ENCODE peak calls at places on chromosomes 11 and 22, in five cellular contexts. D is Panc1, O is testis, W is MM.1S, M is hepatocyte. C is an unnamed sample.

GRCh38 chr11:133819114-133819513 is 26.2 kb downstream of the SPATA19 start:
- DNase-seq in D (no peak), O (no peak), W (no peak), M (no peak), C (no peak)

GRCh38 chr11:95296621-95297025 is 65.6 kb upstream of the SESN3 start:
- DNase-seq in D (no peak), O (no peak), W (no peak), M (no peak), C (no peak)

GRCh38 chr11:4065086-4065485 is 29.5 kb upstream of the RRM1 start:
- DNase-seq in D (no peak), O (no peak), W (no peak), M (no peak), C (no peak)

GRCh38 chr22:37033605-37034430 is 14.3 kb downstream of the MPST start:
- DNase-seq in D (no peak), O (no peak), W (no peak), M (peak; percentile 38), C (peak; percentile 63)

GRCh38 chr11:105372214-105372613 is 232.6 kb upstream of the CARD18 start:
- DNase-seq in D (no peak), O (no peak), W (no peak), M (no peak), C (no peak)

GRCh38 chr11:130488187-130489026 is 40.0 kb downstream of the ADAMTS15 start:
- DNase-seq in D (no peak), O (no peak), W (no peak), M (no peak), C (peak; percentile 48)

GRCh38 chr11:78031629-78032028 is 8.6 kb upstream of the KCTD14 start:
- DNase-seq in D (no peak), O (no peak), W (no peak), M (no peak), C (no peak)

GRCh38 chr22:20980938-20981722 is 967 bp upstream of the LZTR1 start:
- DNase-seq in D (no peak), O (no peak), W (no peak), M (no peak), C (no peak)

GRCh38 chr11:20364412-20364792 is 888 bp downstream of the HTATIP2 start:
- DNase-seq in D (no peak), O (no peak), W (no peak), M (no peak), C (no peak)

GRCh38 chr11:82682003-82682751 is 51.5 kb downstream of the FAM181B start:
- DNase-seq in D (peak; percentile 25), O (no peak), W (peak; percentile 77), M (peak; percentile 77), C (peak; percentile 20)

GRCh38 chr11:123173856-123174186 is 21.2 kb downstream of the CLMP start:
- DNase-seq in D (no peak), O (no peak), W (no peak), M (no peak), C (no peak)

GRCh38 chr22:36510966-36511881 is 4.4 kb upstream of the FOXRED2 start:
- DNase-seq in D (no peak), O (peak; percentile 60), W (no peak), M (peak; percentile 74), C (peak; percentile 48)

GRCh38 chr11:133948711-133949110 is 8.1 kb downstream of the IGSF9B start:
- DNase-seq in D (no peak), O (no peak), W (no peak), M (no peak), C (no peak)

GRCh38 chr22:44625981-44626687 is 75.9 kb upstream of the PRR5 start:
- DNase-seq in D (peak; percentile 33), O (peak; percentile 83), W (peak; percentile 60), M (peak; percentile 81), C (peak; percentile 71)

GRCh38 chr22:42842658-42843370 is 14.3 kb downstream of the ARFGAP3 start:
- DNase-seq in D (no peak), O (no peak), W (no peak), M (no peak), C (no peak)
- H3K9me3 ChIP-seq in D (no peaks in the 10 kb centered on the region), O (no peaks in the 10 kb centered on the region), W (no peaks in the 10 kb centered on the region), M (no peaks in the 10 kb centered on the region), C (no peaks in the 10 kb centered on the region)

GRCh38 chr11:72604256-72604655 is 70.0 kb downstream of the PDE2A start:
- DNase-seq in D (no peak), O (no peak), W (no peak), M (no peak), C (no peak)
- H3K4me1 ChIP-seq in D (no peaks in the 10 kb centered on the region), O (peaks cover 21% of the 10 kb centered on the region), W (no peaks in the 10 kb centered on the region), M (no peaks in the 10 kb centered on the region), C (no peaks in the 10 kb centered on the region)

GRCh38 chr22:19136915-19137314 is 5.8 kb downstream of the TSSK2 start:
- DNase-seq in D (no peak), O (no peak), W (no peak), M (no peak), C (no peak)
- H3K9me3 ChIP-seq in D (no peaks in the 10 kb centered on the region), O (no peaks in the 10 kb centered on the region), W (no peaks in the 10 kb centered on the region), M (no peaks in the 10 kb centered on the region), C (no peaks in the 10 kb centered on the region)

GRCh38 chr22:45689195-45689594 is 17.6 kb downstream of the ATXN10 start:
- DNase-seq in D (no peak), O (no peak), W (no peak), M (no peak), C (no peak)
- H3K4me1 ChIP-seq in D (peaks cover 74% of the 10 kb centered on the region), O (peaks cover 39% of the 10 kb centered on the region), W (no peaks in the 10 kb centered on the region), M (peaks cover 34% of the 10 kb centered on the region), C (peaks cover 4% of the 10 kb centered on the region)

GRCh38 chr11:35897019-35897418 is 46.8 kb upstream of the LDLRAD3 start:
- DNase-seq in D (no peak), O (no peak), W (no peak), M (no peak), C (no peak)
- H3K9me3 ChIP-seq in D (peaks cover 3% of the 10 kb centered on the region), O (no peaks in the 10 kb centered on the region), W (no peaks in the 10 kb centered on the region), M (no peaks in the 10 kb centered on the region), C (no peaks in the 10 kb centered on the region)

DNA sequence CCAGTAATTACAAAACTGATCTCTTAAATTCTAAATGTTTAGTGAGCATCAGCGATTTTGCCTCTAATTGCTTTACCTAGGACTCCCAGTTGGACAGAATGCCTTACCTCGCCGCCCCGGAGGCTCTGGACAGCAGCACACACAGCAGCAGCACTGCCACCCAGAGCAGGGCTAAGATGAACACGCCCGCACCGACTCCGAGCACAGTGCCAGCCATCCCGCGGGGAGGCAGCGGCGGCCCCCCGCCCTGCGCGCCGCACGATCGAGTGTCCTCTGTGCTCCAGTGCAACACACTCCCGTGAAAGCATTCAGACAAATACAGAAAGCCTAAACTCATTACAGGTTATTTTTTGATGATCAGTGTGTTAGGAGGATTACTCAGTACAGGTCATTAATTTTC is 9.4 kb downstream of the TMEM218 start:
- DNase-seq in D (no peak), O (no peak), W (no peak), M (no peak), C (no peak)
- H3K4me1 ChIP-seq in D (no peaks in the 10 kb centered on the region), O (no peaks in the 10 kb centered on the region), W (peaks cover 20% of the 10 kb centered on the region), M (no peaks in the 10 kb centered on the region), C (no peaks in the 10 kb centered on the region)

GRCh38 chr22:48548391-48548790 is 1279.3 kb downstream of the BRD1 start:
- DNase-seq in D (no peak), O (no peak), W (no peak), M (no peak), C (no peak)
- H3K9me3 ChIP-seq in D (no peaks in the 10 kb centered on the region), O (no peaks in the 10 kb centered on the region), W (no peaks in the 10 kb centered on the region), M (no peaks in the 10 kb centered on the region), C (no peaks in the 10 kb centered on the region)

DNA sequence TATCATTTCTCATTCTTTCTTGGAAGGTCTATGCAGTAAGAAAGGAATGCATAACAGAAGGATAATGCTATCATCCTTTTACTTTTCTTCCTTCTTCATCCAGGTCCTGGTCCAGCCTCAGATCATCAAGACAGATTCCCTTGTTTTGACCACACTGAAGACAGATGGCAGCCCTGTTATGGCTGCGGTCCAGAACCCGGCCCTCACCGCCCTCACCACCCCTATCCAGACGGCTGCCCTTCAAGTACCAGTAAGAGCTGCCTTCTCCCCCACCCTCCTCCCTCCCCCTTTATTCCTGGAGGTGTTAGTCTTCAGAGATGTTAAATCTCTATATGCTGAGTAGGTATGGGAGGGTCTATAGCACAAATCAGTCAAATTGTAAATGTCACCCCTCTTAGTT is 37.9 kb downstream of the SREBF2 start:
- DNase-seq in D (no peak), O (no peak), W (no peak), M (no peak), C (no peak)
- H3K4me1 ChIP-seq in D (no peaks in the 10 kb centered on the region), O (no peaks in the 10 kb centered on the region), W (no peaks in the 10 kb centered on the region), M (no peaks in the 10 kb centered on the region), C (no peaks in the 10 kb centered on the region)

GRCh38 chr22:49007013-49007653 is 820.5 kb downstream of the BRD1 start:
- DNase-seq in D (no peak), O (peak; percentile 37), W (no peak), M (peak; percentile 3), C (peak; percentile 12)

GRCh38 chr22:49005557-49005956 is 822.1 kb downstream of the BRD1 start:
- DNase-seq in D (no peak), O (no peak), W (no peak), M (no peak), C (peak; percentile 9)

GRCh38 chr22:49008682-49009235 is 818.9 kb downstream of the BRD1 start:
- DNase-seq in D (no peak), O (peak; percentile 9), W (no peak), M (peak; percentile 1), C (peak; percentile 12)

GRCh38 chr22:49004484-49005399 is 822.9 kb downstream of the BRD1 start:
- DNase-seq in D (no peak), O (no peak), W (no peak), M (no peak), C (peak; percentile 7)

GRCh38 chr22:49006207-49007012 is 821.3 kb downstream of the BRD1 start:
- DNase-seq in D (no peak), O (no peak), W (no peak), M (peak; percentile 2), C (no peak)
- H3K9me3 ChIP-seq in D (no peaks in the 10 kb centered on the region), O (no peaks in the 10 kb centered on the region), W (no peaks in the 10 kb centered on the region), M (no peaks in the 10 kb centered on the region), C (no peaks in the 10 kb centered on the region)

GRCh38 chr11:119904636-119905035 is 175.6 kb upstream of the NECTIN1 start:
- DNase-seq in D (no peak), O (no peak), W (no peak), M (no peak), C (peak; percentile 75)
- H3K4me1 ChIP-seq in D (no peaks in the 10 kb centered on the region), O (no peaks in the 10 kb centered on the region), W (no peaks in the 10 kb centered on the region), M (peaks cover 31% of the 10 kb centered on the region), C (peaks cover 11% of the 10 kb centered on the region)